ENCODE peak calls at places on chromosome 5, in four cellular contexts. One of them, this sample, is unnamed.

GRCh38 chr5:114430532-114430931 is 68.7 kb downstream of the KCNN2 start:
- DNase-seq in sigmoid colon: no peak
- DNase-seq in heart left ventricle: no peak
- DNase-seq in psoas muscle: no peak
- DNase-seq in this sample: no peak

GRCh38 chr5:74877624-74878304 is 11.6 kb upstream of the FAM169A start:
- DNase-seq in sigmoid colon: no peak
- DNase-seq in heart left ventricle: no peak
- DNase-seq in psoas muscle: no peak
- DNase-seq in this sample: no peak

GRCh38 chr5:33937017-33937699 is 972 bp downstream of the RXFP3 start:
- DNase-seq in heart left ventricle: no peak
- DNase-seq in psoas muscle: no peak
- DNase-seq in sigmoid colon: no peak
- DNase-seq in this sample: peak; percentile 13

GRCh38 chr5:169904568-169904967 is 75.7 kb downstream of the INSYN2B start:
- DNase-seq in sigmoid colon: no peak
- DNase-seq in psoas muscle: no peak
- DNase-seq in heart left ventricle: no peak
- DNase-seq in this sample: no peak

GRCh38 chr5:139854953-139855352 is 59.3 kb downstream of the PSD2 start:
- DNase-seq in heart left ventricle: no peak
- DNase-seq in psoas muscle: no peak
- DNase-seq in sigmoid colon: no peak
- DNase-seq in this sample: no peak

GRCh38 chr5:97550164-97550563 is 367.1 kb upstream of the RIOK2 start:
- DNase-seq in sigmoid colon: no peak
- DNase-seq in psoas muscle: no peak
- DNase-seq in heart left ventricle: no peak
- DNase-seq in this sample: peak; percentile 81

GRCh38 chr5:84688566-84688965 is 303.9 kb upstream of the EDIL3 start:
- DNase-seq in psoas muscle: no peak
- DNase-seq in heart left ventricle: no peak
- DNase-seq in sigmoid colon: no peak
- DNase-seq in this sample: peak; percentile 33

GRCh38 chr5:135016926-135017325 is 17.1 kb downstream of the PITX1 start:
- DNase-seq in heart left ventricle: no peak
- DNase-seq in psoas muscle: no peak
- DNase-seq in sigmoid colon: peak; percentile 54
- DNase-seq in this sample: no peak

GRCh38 chr5:55989860-55990259 is 4.9 kb downstream of the IL6ST start:
- DNase-seq in heart left ventricle: no peak
- DNase-seq in sigmoid colon: no peak
- DNase-seq in psoas muscle: no peak
- DNase-seq in this sample: no peak

GRCh38 chr5:130295235-130295634 is 391.0 kb downstream of the CHSY3 start:
- DNase-seq in sigmoid colon: no peak
- DNase-seq in psoas muscle: no peak
- DNase-seq in heart left ventricle: no peak
- DNase-seq in this sample: no peak

GRCh38 chr5:78632467-78632866 is 16.1 kb downstream of the LHFPL2 start:
- DNase-seq in heart left ventricle: no peak
- DNase-seq in psoas muscle: no peak
- DNase-seq in sigmoid colon: no peak
- DNase-seq in this sample: no peak

GRCh38 chr5:150140830-150141229 is 14.8 kb downstream of the PDGFRB start:
- DNase-seq in sigmoid colon: no peak
- DNase-seq in psoas muscle: no peak
- DNase-seq in heart left ventricle: peak; percentile 74
- DNase-seq in this sample: peak; percentile 79

GRCh38 chr5:134125195-134126015 is 10.9 kb downstream of the TCF7 start:
- DNase-seq in heart left ventricle: peak; percentile 64
- DNase-seq in psoas muscle: peak; percentile 64
- DNase-seq in sigmoid colon: no peak
- DNase-seq in this sample: peak; percentile 98

GRCh38 chr5:57719216-57719615 is 236.6 kb upstream of the ACTBL2 start:
- DNase-seq in psoas muscle: no peak
- DNase-seq in heart left ventricle: no peak
- DNase-seq in sigmoid colon: no peak
- DNase-seq in this sample: no peak

GRCh38 chr5:120062515-120062917 is 401.6 kb upstream of the PRR16 start:
- DNase-seq in psoas muscle: no peak
- DNase-seq in heart left ventricle: no peak
- DNase-seq in sigmoid colon: no peak
- DNase-seq in this sample: peak; percentile 50

GRCh38 chr5:5369051-5369450 is 53.4 kb upstream of the ICE1 start:
- DNase-seq in psoas muscle: no peak
- DNase-seq in sigmoid colon: no peak
- DNase-seq in heart left ventricle: no peak
- DNase-seq in this sample: no peak
- H3K4me3 ChIP-seq in psoas muscle: no peak overlapping the region
- H3K4me3 ChIP-seq in sigmoid colon: no peak overlapping the region
- H3K4me3 ChIP-seq in heart left ventricle: no peak overlapping the region
- H3K4me3 ChIP-seq in this sample: no peak overlapping the region

GRCh38 chr5:73702534-73702933 is 76.5 kb downstream of the ARHGEF28 start:
- DNase-seq in psoas muscle: no peak
- DNase-seq in sigmoid colon: no peak
- DNase-seq in heart left ventricle: no peak
- DNase-seq in this sample: no peak

GRCh38 chr5:73702951-73703350 is 77.0 kb downstream of the ARHGEF28 start:
- DNase-seq in psoas muscle: no peak
- DNase-seq in heart left ventricle: no peak
- DNase-seq in sigmoid colon: no peak
- DNase-seq in this sample: no peak

GRCh38 chr5:73706963-73707362 is 81.0 kb downstream of the ARHGEF28 start:
- DNase-seq in heart left ventricle: no peak
- DNase-seq in psoas muscle: no peak
- DNase-seq in sigmoid colon: no peak
- DNase-seq in this sample: no peak

GRCh38 chr5:73701566-73701965 is 75.6 kb downstream of the ARHGEF28 start:
- DNase-seq in psoas muscle: no peak
- DNase-seq in heart left ventricle: no peak
- DNase-seq in sigmoid colon: no peak
- DNase-seq in this sample: no peak

GRCh38 chr5:73705364-73705763 is 79.4 kb downstream of the ARHGEF28 start:
- DNase-seq in heart left ventricle: no peak
- DNase-seq in sigmoid colon: no peak
- DNase-seq in psoas muscle: no peak
- DNase-seq in this sample: no peak
- TF ChIP-seq CTCF in heart left ventricle: no peak
- TF ChIP-seq CTCF in sigmoid colon: no peak
- TF ChIP-seq CTCF in psoas muscle: no peak
- TF ChIP-seq CTCF in this sample: no peak

GRCh38 chr5:68377733-68378132 is 162.2 kb downstream of the PIK3R1 start:
- DNase-seq in sigmoid colon: no peak
- DNase-seq in psoas muscle: no peak
- DNase-seq in heart left ventricle: no peak
- DNase-seq in this sample: no peak

GRCh38 chr5:68378204-68378830 is 162.8 kb downstream of the PIK3R1 start:
- DNase-seq in psoas muscle: no peak
- DNase-seq in sigmoid colon: no peak
- DNase-seq in heart left ventricle: no peak
- DNase-seq in this sample: no peak

GRCh38 chr5:68381060-68381459 is 165.5 kb downstream of the PIK3R1 start:
- DNase-seq in sigmoid colon: no peak
- DNase-seq in psoas muscle: no peak
- DNase-seq in heart left ventricle: no peak
- DNase-seq in this sample: no peak

GRCh38 chr5:68380071-68380470 is 164.5 kb downstream of the PIK3R1 start:
- DNase-seq in psoas muscle: no peak
- DNase-seq in heart left ventricle: no peak
- DNase-seq in sigmoid colon: no peak
- DNase-seq in this sample: no peak

GRCh38 chr5:68379275-68380026 is 163.9 kb downstream of the PIK3R1 start:
- DNase-seq in psoas muscle: no peak
- DNase-seq in sigmoid colon: peak; percentile 74
- DNase-seq in heart left ventricle: no peak
- DNase-seq in this sample: no peak
- H3K4me3 ChIP-seq in psoas muscle: no peak overlapping the region
- H3K4me3 ChIP-seq in sigmoid colon: no peak overlapping the region
- H3K4me3 ChIP-seq in heart left ventricle: no peak overlapping the region
- H3K4me3 ChIP-seq in this sample: no peak overlapping the region

DNA sequence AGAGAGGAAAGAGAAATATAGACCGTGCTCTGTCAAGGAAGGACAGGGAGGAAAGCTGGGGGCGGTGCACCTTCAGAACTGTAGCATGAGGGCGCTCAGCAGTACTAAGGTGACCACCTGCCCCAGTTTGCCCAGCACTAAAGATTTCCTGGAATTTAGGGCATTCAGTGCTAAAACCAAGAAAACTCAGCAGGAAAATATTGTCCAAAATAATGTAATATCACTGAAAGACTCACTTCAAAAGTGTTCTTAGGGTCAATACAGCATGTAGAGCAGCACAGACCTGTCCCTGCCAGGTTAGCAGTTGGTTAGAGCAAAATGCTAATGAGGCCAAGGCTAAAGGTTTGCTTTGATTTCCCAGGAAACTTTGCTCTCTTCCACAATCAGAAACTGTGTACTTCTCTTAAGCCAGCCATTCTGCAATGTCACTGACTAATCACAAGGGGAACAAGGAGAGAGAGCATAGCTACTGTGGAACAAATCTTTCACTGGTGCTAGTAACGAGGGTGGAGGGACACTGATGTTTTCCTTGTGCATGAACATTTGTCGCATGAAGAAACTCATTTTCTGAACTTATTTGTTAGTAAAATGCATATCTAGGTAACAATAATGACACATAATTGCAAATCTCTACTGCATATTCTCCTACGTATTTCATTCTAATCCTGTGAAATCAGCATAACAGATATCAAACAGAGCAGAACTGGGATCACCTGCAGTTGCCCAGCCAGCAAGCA is 53.0 kb upstream of the GRAMD2B start:
- DNase-seq in psoas muscle: no peak
- DNase-seq in sigmoid colon: no peak
- DNase-seq in heart left ventricle: no peak
- DNase-seq in this sample: no peak
- TF ChIP-seq CTCF in psoas muscle: no peak
- TF ChIP-seq CTCF in sigmoid colon: no peak
- TF ChIP-seq CTCF in heart left ventricle: no peak
- TF ChIP-seq CTCF in this sample: peak; percentile 14

DNA sequence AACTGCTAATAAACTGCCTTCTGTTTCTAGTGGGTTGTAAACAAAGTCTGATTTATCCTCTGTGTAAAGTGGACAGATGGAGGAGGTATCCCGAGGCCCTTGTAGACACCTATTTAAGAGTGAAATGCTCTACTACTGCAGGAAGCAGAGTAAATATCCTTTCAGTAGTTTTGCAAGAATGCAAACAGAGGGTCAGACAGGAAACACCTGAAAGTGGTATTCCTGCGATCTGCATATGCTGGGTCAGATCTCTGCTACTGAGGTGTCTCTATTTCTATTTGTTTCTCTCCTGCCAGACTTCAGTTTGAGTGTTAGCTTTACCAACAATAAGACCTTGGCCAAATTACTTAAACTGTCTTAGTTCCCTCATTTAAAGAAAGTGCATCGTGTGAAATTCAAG is 47.7 kb downstream of the JAKMIP2 start:
- DNase-seq in heart left ventricle: no peak
- DNase-seq in psoas muscle: no peak
- DNase-seq in sigmoid colon: no peak
- DNase-seq in this sample: no peak
- H3K4me3 ChIP-seq in heart left ventricle: no peak overlapping the region
- H3K4me3 ChIP-seq in psoas muscle: no peak overlapping the region
- H3K4me3 ChIP-seq in sigmoid colon: no peak overlapping the region
- H3K4me3 ChIP-seq in this sample: no peak overlapping the region

GRCh38 chr5:138033916-138034315 is 1.0 kb upstream of the FAM13B start:
- DNase-seq in sigmoid colon: no peak
- DNase-seq in heart left ventricle: no peak
- DNase-seq in psoas muscle: no peak
- DNase-seq in this sample: peak; percentile 60

GRCh38 chr5:138032028-138032571 is 779 bp downstream of the FAM13B start:
- DNase-seq in heart left ventricle: peak; percentile 77
- DNase-seq in psoas muscle: peak; percentile 69
- DNase-seq in sigmoid colon: peak; percentile 79
- DNase-seq in this sample: peak; percentile 45

GRCh38 chr5:138033275-138033808 is 463 bp upstream of the FAM13B start:
- DNase-seq in sigmoid colon: no peak
- DNase-seq in psoas muscle: no peak
- DNase-seq in heart left ventricle: no peak
- DNase-seq in this sample: no peak

GRCh38 chr5:138029944-138030343 is 2.9 kb downstream of the FAM13B start:
- DNase-seq in heart left ventricle: no peak
- DNase-seq in sigmoid colon: no peak
- DNase-seq in psoas muscle: no peak
- DNase-seq in this sample: no peak

GRCh38 chr5:138032572-138033274 is at the start of gene FAM13B:
- DNase-seq in heart left ventricle: peak; percentile 85
- DNase-seq in psoas muscle: peak; percentile 81
- DNase-seq in sigmoid colon: peak; percentile 90
- DNase-seq in this sample: peak; percentile 84
- TF ChIP-seq CTCF in heart left ventricle: no peak
- TF ChIP-seq CTCF in psoas muscle: no peak
- TF ChIP-seq CTCF in sigmoid colon: no peak
- TF ChIP-seq CTCF in this sample: no peak

GRCh38 chr5:173330151-173330855 is 2.1 kb upstream of the STC2 start:
- DNase-seq in heart left ventricle: no peak
- DNase-seq in sigmoid colon: no peak
- DNase-seq in psoas muscle: no peak
- DNase-seq in this sample: no peak

GRCh38 chr5:173327948-173328895 is at the start of gene STC2:
- DNase-seq in sigmoid colon: peak; percentile 83
- DNase-seq in heart left ventricle: peak; percentile 91
- DNase-seq in psoas muscle: peak; percentile 85
- DNase-seq in this sample: peak; percentile 95

GRCh38 chr5:173329370-173330150 is 1.3 kb upstream of the STC2 start:
- DNase-seq in sigmoid colon: no peak
- DNase-seq in heart left ventricle: peak; percentile 44
- DNase-seq in psoas muscle: no peak
- DNase-seq in this sample: peak; percentile 68

GRCh38 chr5:173327084-173327947 is 898 bp downstream of the STC2 start:
- DNase-seq in heart left ventricle: peak; percentile 55
- DNase-seq in sigmoid colon: no peak
- DNase-seq in psoas muscle: no peak
- DNase-seq in this sample: no peak

GRCh38 chr5:173328896-173329369 is 719 bp upstream of the STC2 start:
- DNase-seq in psoas muscle: no peak
- DNase-seq in sigmoid colon: no peak
- DNase-seq in heart left ventricle: no peak
- DNase-seq in this sample: peak; percentile 87
- H3K4me3 ChIP-seq in psoas muscle: peak overlapping the region; percentile 72
- H3K4me3 ChIP-seq in sigmoid colon: peak overlapping the region; percentile 15
- H3K4me3 ChIP-seq in heart left ventricle: peak overlapping the region; percentile 49
- H3K4me3 ChIP-seq in this sample: peak overlapping the region; percentile 95